ENCODE peak calls at places on chromosome 1, in ten cellular contexts. One of them, this sample, is unnamed.

GRCh38 chr1:95233321-95233736 is 681 bp upstream of the RWDD3 start:
- DNase-seq in NCI-H2081: no peak
- DNase-seq in G401: peak
- DNase-seq in substantia nigra: no peak
- DNase-seq in aorta: peak
- DNase-seq in C1 segment of cervical spinal cord: peak
- DNase-seq in T-helper 1 cell: no peak
- DNase-seq in AG08396: peak
- DNase-seq in keratinocyte: no peak
- DNase-seq in sciatic nerve: peak
- DNase-seq in this sample: no peak

GRCh38 chr1:54846716-54847284 is 40.2 kb downstream of the DHCR24 start:
- DNase-seq in NCI-H2081: no peak
- DNase-seq in G401: no peak
- DNase-seq in substantia nigra: no peak
- DNase-seq in aorta: no peak
- DNase-seq in C1 segment of cervical spinal cord: no peak
- DNase-seq in T-helper 1 cell: no peak
- DNase-seq in AG08396: no peak
- DNase-seq in keratinocyte: no peak
- DNase-seq in sciatic nerve: no peak
- DNase-seq in this sample: no peak

GRCh38 chr1:21814241-21814918 is 2.3 kb downstream of the LDLRAD2 start:
- DNase-seq in NCI-H2081: no peak
- DNase-seq in G401: no peak
- DNase-seq in substantia nigra: no peak
- DNase-seq in aorta: no peak
- DNase-seq in C1 segment of cervical spinal cord: no peak
- DNase-seq in T-helper 1 cell: no peak
- DNase-seq in AG08396: peak
- DNase-seq in keratinocyte: no peak
- DNase-seq in sciatic nerve: no peak
- DNase-seq in this sample: no peak

GRCh38 chr1:11770011-11770410 is 8.0 kb downstream of the C1orf167 start:
- DNase-seq in NCI-H2081: no peak
- DNase-seq in G401: no peak
- DNase-seq in substantia nigra: no peak
- DNase-seq in aorta: no peak
- DNase-seq in C1 segment of cervical spinal cord: no peak
- DNase-seq in T-helper 1 cell: no peak
- DNase-seq in AG08396: no peak
- DNase-seq in keratinocyte: no peak
- DNase-seq in sciatic nerve: no peak
- DNase-seq in this sample: no peak

GRCh38 chr1:175503538-175503937 is 239.9 kb downstream of the TNR start:
- DNase-seq in NCI-H2081: no peak
- DNase-seq in G401: peak
- DNase-seq in substantia nigra: no peak
- DNase-seq in aorta: no peak
- DNase-seq in C1 segment of cervical spinal cord: no peak
- DNase-seq in T-helper 1 cell: no peak
- DNase-seq in AG08396: no peak
- DNase-seq in keratinocyte: no peak
- DNase-seq in sciatic nerve: no peak
- DNase-seq in this sample: no peak

GRCh38 chr1:209086486-209087192 is 496.9 kb upstream of the CAMK1G start:
- DNase-seq in NCI-H2081: no peak
- DNase-seq in G401: no peak
- DNase-seq in substantia nigra: no peak
- DNase-seq in aorta: no peak
- DNase-seq in C1 segment of cervical spinal cord: no peak
- DNase-seq in T-helper 1 cell: no peak
- DNase-seq in AG08396: no peak
- DNase-seq in keratinocyte: no peak
- DNase-seq in sciatic nerve: no peak
- DNase-seq in this sample: no peak

GRCh38 chr1:40919475-40920011 is 57.4 kb upstream of the CITED4 start:
- DNase-seq in NCI-H2081: peak
- DNase-seq in G401: no peak
- DNase-seq in substantia nigra: peak
- DNase-seq in aorta: no peak
- DNase-seq in C1 segment of cervical spinal cord: peak
- DNase-seq in T-helper 1 cell: no peak
- DNase-seq in AG08396: no peak
- DNase-seq in keratinocyte: no peak
- DNase-seq in sciatic nerve: peak
- DNase-seq in this sample: no peak

GRCh38 chr1:224697888-224698450 is 81.9 kb downstream of the CNIH3 start:
- DNase-seq in NCI-H2081: peak
- DNase-seq in G401: no peak
- DNase-seq in substantia nigra: no peak
- DNase-seq in aorta: no peak
- DNase-seq in C1 segment of cervical spinal cord: no peak
- DNase-seq in T-helper 1 cell: no peak
- DNase-seq in AG08396: no peak
- DNase-seq in keratinocyte: no peak
- DNase-seq in sciatic nerve: no peak
- DNase-seq in this sample: no peak

GRCh38 chr1:107413951-107414350 is 273.1 kb downstream of the NTNG1 start:
- DNase-seq in NCI-H2081: no peak
- DNase-seq in G401: no peak
- DNase-seq in substantia nigra: no peak
- DNase-seq in aorta: no peak
- DNase-seq in C1 segment of cervical spinal cord: no peak
- DNase-seq in T-helper 1 cell: no peak
- DNase-seq in AG08396: no peak
- DNase-seq in keratinocyte: no peak
- DNase-seq in sciatic nerve: no peak
- DNase-seq in this sample: no peak

This sample was measured in SHP77.